ENCODE peak calls at places on chromosomes 6 and 20, in four cellular contexts. One of them, this sample, is unnamed.

GRCh38 chr6:3500262-3501001 is 43.6 kb upstream of the SLC22A23 start:
- DNase-seq in ovary: no peak
- DNase-seq in spleen: no peak
- DNase-seq in body of pancreas: no peak
- DNase-seq in this sample: no peak

GRCh38 chr20:46022411-46023147 is 6.4 kb upstream of the SLC12A5 start:
- DNase-seq in ovary: peak
- DNase-seq in spleen: peak
- DNase-seq in body of pancreas: peak
- DNase-seq in this sample: peak

GRCh38 chr6:157455028-157455714 is 74.2 kb downstream of the ZDHHC14 start:
- DNase-seq in ovary: no peak
- DNase-seq in spleen: no peak
- DNase-seq in body of pancreas: no peak
- DNase-seq in this sample: no peak

GRCh38 chr20:32634041-32634805 is 39.5 kb downstream of the C20orf203 start:
- DNase-seq in ovary: no peak
- DNase-seq in spleen: no peak
- DNase-seq in body of pancreas: no peak
- DNase-seq in this sample: no peak

GRCh38 chr6:52352239-52353008 is 9.5 kb upstream of the PAQR8 start:
- DNase-seq in ovary: no peak
- DNase-seq in spleen: no peak
- DNase-seq in body of pancreas: peak
- DNase-seq in this sample: no peak

GRCh38 chr20:49982346-49983122 is at the start of gene SNAI1:
- DNase-seq in ovary: peak
- DNase-seq in spleen: peak
- DNase-seq in body of pancreas: peak
- DNase-seq in this sample: peak

GRCh38 chr6:63899550-63899949 is 263.9 kb downstream of the PHF3 start:
- DNase-seq in ovary: no peak
- DNase-seq in spleen: no peak
- DNase-seq in body of pancreas: no peak
- DNase-seq in this sample: no peak

GRCh38 chr6:29770286-29770685 is 47.1 kb downstream of the HLA-F start:
- DNase-seq in ovary: no peak
- DNase-seq in spleen: no peak
- DNase-seq in body of pancreas: no peak
- DNase-seq in this sample: no peak

GRCh38 chr20:2130668-2131067 is 29.0 kb downstream of the STK35 start:
- DNase-seq in ovary: no peak
- DNase-seq in spleen: peak
- DNase-seq in body of pancreas: no peak
- DNase-seq in this sample: no peak

GRCh38 chr6:108616544-108616943 is 55.8 kb downstream of the FOXO3 start:
- DNase-seq in ovary: no peak
- DNase-seq in spleen: no peak
- DNase-seq in body of pancreas: no peak
- DNase-seq in this sample: no peak

GRCh38 chr6:52102330-52102932 is 15.0 kb upstream of the PKHD1 start:
- DNase-seq in ovary: no peak
- DNase-seq in spleen: no peak
- DNase-seq in body of pancreas: no peak
- DNase-seq in this sample: no peak

GRCh38 chr20:35264755-35265154 is 13.2 kb downstream of the MMP24OS start:
- DNase-seq in ovary: no peak
- DNase-seq in spleen: no peak
- DNase-seq in body of pancreas: peak
- DNase-seq in this sample: no peak
- TF ChIP-seq CTCF in ovary: no peak
- TF ChIP-seq CTCF in spleen: no peak
- TF ChIP-seq CTCF in body of pancreas: no peak
- TF ChIP-seq CTCF in this sample: no peak

DNA sequence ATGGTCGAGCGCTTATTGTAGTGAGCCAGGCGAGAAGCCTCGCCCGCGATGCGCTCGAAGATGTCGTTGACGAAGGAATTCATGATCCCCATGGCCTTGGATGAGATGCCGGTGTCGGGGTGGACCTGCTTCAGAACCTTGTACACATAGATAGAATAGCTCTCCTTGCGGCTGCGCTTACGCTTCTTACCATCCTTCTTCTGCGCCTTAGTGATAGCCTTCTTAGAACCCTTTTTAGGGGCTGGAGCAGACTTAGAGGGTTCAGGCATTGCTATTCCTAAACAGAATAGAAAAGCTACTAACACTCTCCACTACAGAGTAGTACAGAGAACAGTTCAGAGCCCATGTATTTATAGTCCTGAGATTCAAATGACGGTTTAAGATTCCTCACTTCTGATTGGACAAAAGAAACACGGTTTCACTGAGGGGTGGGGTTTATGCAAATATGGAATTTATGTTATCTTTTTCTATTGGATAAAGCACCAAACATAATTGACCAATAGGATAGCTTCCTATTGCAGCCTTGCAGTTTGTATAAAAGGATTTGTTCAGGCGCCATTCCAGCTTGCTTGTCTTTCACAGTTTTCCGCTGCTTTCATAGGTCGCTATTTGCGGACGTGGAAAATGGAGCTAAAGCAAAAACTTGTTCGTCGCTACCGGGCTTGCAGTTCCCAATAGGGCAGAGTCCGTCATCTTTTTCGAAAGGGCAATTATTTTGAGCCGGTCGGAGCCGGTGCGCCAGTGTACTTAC is 43.7 kb upstream of the HFE start:
- DNase-seq in ovary: peak
- DNase-seq in spleen: peak
- DNase-seq in body of pancreas: peak
- DNase-seq in this sample: peak
- H3K4me3 ChIP-seq in ovary: peak
- H3K4me3 ChIP-seq in spleen: peak
- H3K4me3 ChIP-seq in body of pancreas: no peak
- H3K4me3 ChIP-seq in this sample: no peak

GRCh38 chr6:34672657-34673043 is 23.9 kb downstream of the ILRUN start:
- DNase-seq in ovary: no peak
- DNase-seq in spleen: no peak
- DNase-seq in body of pancreas: no peak
- DNase-seq in this sample: no peak
- H3K27ac ChIP-seq in ovary: no peak
- H3K27ac ChIP-seq in spleen: peak
- H3K27ac ChIP-seq in body of pancreas: peak
- H3K27ac ChIP-seq in this sample: no peak

GRCh38 chr20:19885981-19886665 is 128.1 kb downstream of the RIN2 start:
- DNase-seq in ovary: peak
- DNase-seq in spleen: no peak
- DNase-seq in body of pancreas: peak
- DNase-seq in this sample: peak
- TF ChIP-seq CTCF in ovary: no peak
- TF ChIP-seq CTCF in spleen: no peak
- TF ChIP-seq CTCF in body of pancreas: no peak
- TF ChIP-seq CTCF in this sample: no peak

DNA sequence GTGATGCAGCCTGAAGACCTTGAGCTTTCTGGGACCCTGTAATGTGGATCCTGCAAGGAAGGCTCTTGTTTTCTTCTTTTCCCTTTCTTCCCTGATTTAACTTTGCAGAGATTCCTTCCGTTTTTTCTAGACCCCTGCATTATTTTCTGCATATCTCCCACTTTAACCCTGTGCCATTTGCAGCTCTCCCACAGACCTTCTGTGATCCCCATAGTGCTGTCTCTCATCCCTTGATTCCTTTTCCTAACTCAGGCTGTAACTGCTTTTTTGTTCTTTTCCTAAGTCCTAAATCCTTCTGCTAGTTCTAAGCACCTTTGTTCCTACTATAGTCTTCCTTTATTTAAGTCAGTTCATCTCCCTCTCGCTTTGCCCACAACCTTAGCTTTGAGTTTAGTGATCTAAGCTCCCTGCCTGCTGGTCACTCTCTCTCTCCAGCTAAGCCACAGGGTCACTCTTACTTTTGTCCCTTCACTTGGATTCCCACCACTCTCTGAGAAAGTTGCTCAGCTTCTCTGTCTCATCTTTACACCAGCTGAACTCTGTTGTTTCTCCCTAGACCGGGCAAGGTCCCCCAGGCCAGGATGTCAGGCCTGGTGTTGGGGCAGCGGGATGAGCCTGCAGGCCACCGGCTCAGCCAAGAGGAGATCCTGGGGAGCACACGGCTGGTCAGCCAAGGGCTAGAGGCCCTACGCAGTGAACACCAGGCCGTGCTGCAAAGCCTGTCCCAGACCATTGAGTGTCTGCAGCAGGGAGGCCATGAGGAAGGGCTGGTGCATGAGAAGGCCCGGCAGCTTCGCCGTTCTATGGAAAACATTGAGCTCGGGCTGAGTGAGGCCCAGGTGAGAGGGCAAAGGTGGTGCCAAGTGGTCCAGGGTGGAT is 1.6 kb downstream of the KLC4 start:
- DNase-seq in ovary: no peak
- DNase-seq in spleen: no peak
- DNase-seq in body of pancreas: no peak
- DNase-seq in this sample: no peak
- H3K4me3 ChIP-seq in ovary: no peak
- H3K4me3 ChIP-seq in spleen: peak
- H3K4me3 ChIP-seq in body of pancreas: no peak
- H3K4me3 ChIP-seq in this sample: no peak

DNA sequence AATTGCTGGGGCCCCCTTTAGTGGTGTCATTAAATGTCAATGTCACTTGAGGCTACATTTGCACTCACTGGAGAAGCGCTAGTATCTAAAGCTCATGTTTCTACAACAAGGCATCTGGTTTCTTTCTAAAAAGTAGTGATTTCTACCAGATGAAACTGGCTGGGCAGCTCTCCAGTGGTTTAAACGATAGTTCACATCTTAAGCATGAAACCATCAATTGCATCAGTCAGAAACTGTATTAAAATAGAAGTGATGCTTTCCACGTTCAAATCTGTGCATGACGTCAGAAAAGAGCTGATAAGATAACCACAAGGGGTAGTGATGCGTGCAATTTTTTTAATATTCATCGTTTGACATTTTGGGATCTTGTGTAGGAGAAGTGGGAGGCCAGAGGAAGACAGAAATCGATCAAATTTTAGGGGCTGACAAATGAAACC is 13.3 kb downstream of the PDE10A start:
- DNase-seq in ovary: no peak
- DNase-seq in spleen: no peak
- DNase-seq in body of pancreas: peak
- DNase-seq in this sample: no peak
- H3K27ac ChIP-seq in ovary: no peak
- H3K27ac ChIP-seq in spleen: peak
- H3K27ac ChIP-seq in body of pancreas: peak
- H3K27ac ChIP-seq in this sample: no peak

GRCh38 chr6:21935561-21936028 is 342.0 kb downstream of the SOX4 start:
- DNase-seq in ovary: no peak
- DNase-seq in spleen: no peak
- DNase-seq in body of pancreas: peak
- DNase-seq in this sample: no peak
- TF ChIP-seq CTCF in ovary: no peak
- TF ChIP-seq CTCF in spleen: peak
- TF ChIP-seq CTCF in body of pancreas: peak
- TF ChIP-seq CTCF in this sample: peak

GRCh38 chr6:118648866-118649554 is 2.4 kb downstream of the CEP85L start:
- DNase-seq in ovary: no peak
- DNase-seq in spleen: no peak
- DNase-seq in body of pancreas: no peak
- DNase-seq in this sample: no peak
- H3K4me3 ChIP-seq in ovary: no peak
- H3K4me3 ChIP-seq in spleen: no peak
- H3K4me3 ChIP-seq in body of pancreas: no peak
- H3K4me3 ChIP-seq in this sample: no peak

DNA sequence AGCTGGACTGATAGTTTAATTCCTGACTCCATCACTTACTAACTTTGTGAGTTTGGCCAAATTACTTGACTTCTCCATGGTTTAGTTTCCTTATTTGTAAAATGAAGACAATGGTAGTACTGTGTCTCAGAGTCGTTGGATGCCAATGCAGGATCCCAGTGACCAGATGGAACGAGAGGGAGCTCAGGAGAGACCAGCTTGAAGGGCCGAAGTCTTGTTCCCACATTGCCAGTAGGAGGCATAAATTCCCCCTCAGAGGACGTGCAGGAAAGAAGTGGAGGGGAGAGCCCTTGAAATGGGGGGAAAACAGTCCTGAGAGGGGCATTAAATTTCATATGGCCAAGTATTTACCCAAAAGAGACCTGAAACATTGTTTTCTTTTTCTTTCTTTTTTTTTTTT is 2.1 kb upstream of the MUC22 start:
- DNase-seq in ovary: no peak
- DNase-seq in spleen: no peak
- DNase-seq in body of pancreas: no peak
- DNase-seq in this sample: no peak
- H3K27ac ChIP-seq in ovary: no peak
- H3K27ac ChIP-seq in spleen: no peak
- H3K27ac ChIP-seq in body of pancreas: peak
- H3K27ac ChIP-seq in this sample: no peak

GRCh38 chr20:3173582-3174441 is 463 bp upstream of the LZTS3 start:
- DNase-seq in ovary: peak
- DNase-seq in spleen: peak
- DNase-seq in body of pancreas: peak
- DNase-seq in this sample: peak
- TF ChIP-seq CTCF in ovary: peak
- TF ChIP-seq CTCF in spleen: no peak
- TF ChIP-seq CTCF in body of pancreas: peak
- TF ChIP-seq CTCF in this sample: no peak

This sample was measured in adrenal gland.